ENCODE peak calls at places on chromosomes 16 and 17, in five cellular contexts. F is astrocyte of the spinal cord, C is transverse colon, N is fibroblast of lung, D is colonic mucosa. A is an unnamed sample.

GRCh38 chr17:6437466-6437865 is 2.5 kb upstream of the AIPL1 start:
- DNase-seq in D (no peak), N (no peak), C (no peak), F (no peak), A (no peak)

GRCh38 chr17:39800540-39800939 is 62.8 kb downstream of the GRB7 start:
- DNase-seq in F (no peak), C (peak), D (no peak), N (no peak), A (no peak)

GRCh38 chr17:19426631-19427030 is 15.6 kb downstream of the RNF112 start:
- DNase-seq in D (no peak), F (no peak), C (no peak), N (no peak), A (no peak)

GRCh38 chr17:47862621-47863440 is 11.9 kb upstream of the SP6 start:
- DNase-seq in F (peak), C (no peak), N (peak), D (no peak), A (peak)

GRCh38 chr17:29585080-29585751 is 4.2 kb downstream of the GIT1 start:
- DNase-seq in F (no peak), C (no peak), D (no peak), N (no peak), A (no peak)

GRCh38 chr17:79609616-79610150 is 1.2 kb downstream of the RBFOX3 start:
- DNase-seq in N (no peak), C (no peak), F (no peak), D (no peak), A (no peak)

GRCh38 chr17:57368637-57369336 is 112.5 kb downstream of the MSI2 start:
- DNase-seq in C (peak), D (no peak), N (no peak), F (no peak), A (no peak)

GRCh38 chr17:75260679-75261335 is 599 bp downstream of the GGA3 start:
- DNase-seq in D (no peak), C (no peak), N (no peak), F (no peak), A (no peak)

GRCh38 chr17:68732301-68732749 is 131.2 kb upstream of the FAM20A start:
- DNase-seq in C (no peak), N (no peak), D (no peak), F (no peak), A (no peak)

GRCh38 chr17:43562679-43563146 is 16.6 kb upstream of the ETV4 start:
- DNase-seq in N (no peak), C (no peak), D (no peak), F (no peak), A (no peak)

GRCh38 chr16:11094075-11094593 is 149.8 kb downstream of the CLEC16A start:
- DNase-seq in D (no peak), C (peak), N (peak), F (peak), A (no peak)

GRCh38 chr17:63949576-63950250 is 17.6 kb upstream of the CD79B start:
- DNase-seq in D (no peak), C (no peak), N (no peak), F (no peak), A (no peak)

GRCh38 chr16:27426423-27427408 is 24.7 kb downstream of the IL21R start:
- DNase-seq in D (peak), F (peak), C (peak), N (peak), A (peak)

GRCh38 chr16:89038811-89039735 is 54.6 kb upstream of the ACSF3 start:
- DNase-seq in F (no peak), N (no peak), D (no peak), C (no peak), A (no peak)

GRCh38 chr16:30010817-30011504 is at the start of gene DOC2A:
- DNase-seq in C (no peak), D (no peak), N (no peak), F (no peak), A (no peak)

GRCh38 chr16:63617047-63617989 is 1504.5 kb downstream of the CDH11 start:
- DNase-seq in C (no peak), N (no peak), F (no peak), D (peak), A (no peak)

GRCh38 chr16:30368122-30368791 is 2.0 kb downstream of the TBC1D10B start:
- DNase-seq in D (no peak), N (peak), F (peak), C (no peak), A (peak)

GRCh38 chr17:52297230-52298010 is 138.9 kb upstream of the CA10 start:
- DNase-seq in C (no peak), F (no peak), N (no peak), D (no peak), A (peak)

GRCh38 chr17:81837641-81838040 is 2.8 kb upstream of the PPP1R27 start:
- DNase-seq in N (no peak), D (no peak), F (no peak), C (no peak), A (peak)

GRCh38 chr17:28008526-28008925 is 34.0 kb upstream of the NLK start:
- DNase-seq in N (peak), F (peak), C (peak), D (peak), A (peak)

GRCh38 chr17:41793749-41794602 is 7.5 kb upstream of the JUP start:
- DNase-seq in C (no peak), N (peak), D (peak), F (no peak), A (no peak)

GRCh38 chr17:44928950-44929720 is 13.8 kb upstream of the GFAP start:
- DNase-seq in C (no peak), F (no peak), N (no peak), D (no peak), A (no peak)

GRCh38 chr16:12341966-12342365 is 365.4 kb downstream of the SNX29 start:
- DNase-seq in D (no peak), F (no peak), N (no peak), C (no peak), A (peak)

DNA sequence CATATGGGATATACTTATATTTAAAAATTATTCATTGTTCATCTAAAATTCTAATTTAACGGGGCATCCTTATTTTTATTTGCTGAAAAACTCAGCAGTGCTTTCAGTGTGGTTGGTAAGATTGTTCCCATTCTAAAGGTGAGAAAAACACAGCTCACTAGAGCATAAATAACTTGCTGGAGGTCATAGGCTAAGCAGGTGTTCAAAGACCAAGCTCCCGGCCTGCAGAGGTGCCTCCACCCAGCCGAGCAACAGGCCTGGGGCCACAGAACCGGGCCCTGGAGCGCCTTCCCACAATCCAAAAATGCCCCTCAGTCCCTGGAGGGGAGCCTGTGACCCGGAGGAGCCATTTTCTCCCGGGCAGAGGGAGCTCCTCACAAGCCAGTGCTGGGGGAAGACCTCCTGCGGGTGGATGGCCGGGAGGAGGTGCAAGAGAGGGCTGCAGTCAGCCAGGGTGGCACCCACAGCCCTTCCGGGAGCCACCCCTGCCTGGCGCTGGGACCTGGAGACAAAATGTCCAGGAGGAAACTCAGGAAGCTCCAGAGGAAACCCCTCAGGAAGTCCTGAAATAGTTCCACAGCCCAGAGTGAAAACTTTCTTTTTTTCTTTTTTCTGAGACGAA is 14.7 kb downstream of the ABR start:
- DNase-seq in C (no peak), F (no peak), D (no peak), N (no peak), A (no peak)
- TF ChIP-seq CTCF in C (no peak), F (no peak), D (no peak), N (no peak), A (no peak)

GRCh38 chr17:10171057-10171456 is 27.3 kb downstream of the GAS7 start:
- DNase-seq in F (no peak), C (no peak), N (no peak), D (no peak), A (peak)
- H3K4me3 ChIP-seq in F (no peak), C (no peak), N (no peak), D (no peak), A (no peak)

DNA sequence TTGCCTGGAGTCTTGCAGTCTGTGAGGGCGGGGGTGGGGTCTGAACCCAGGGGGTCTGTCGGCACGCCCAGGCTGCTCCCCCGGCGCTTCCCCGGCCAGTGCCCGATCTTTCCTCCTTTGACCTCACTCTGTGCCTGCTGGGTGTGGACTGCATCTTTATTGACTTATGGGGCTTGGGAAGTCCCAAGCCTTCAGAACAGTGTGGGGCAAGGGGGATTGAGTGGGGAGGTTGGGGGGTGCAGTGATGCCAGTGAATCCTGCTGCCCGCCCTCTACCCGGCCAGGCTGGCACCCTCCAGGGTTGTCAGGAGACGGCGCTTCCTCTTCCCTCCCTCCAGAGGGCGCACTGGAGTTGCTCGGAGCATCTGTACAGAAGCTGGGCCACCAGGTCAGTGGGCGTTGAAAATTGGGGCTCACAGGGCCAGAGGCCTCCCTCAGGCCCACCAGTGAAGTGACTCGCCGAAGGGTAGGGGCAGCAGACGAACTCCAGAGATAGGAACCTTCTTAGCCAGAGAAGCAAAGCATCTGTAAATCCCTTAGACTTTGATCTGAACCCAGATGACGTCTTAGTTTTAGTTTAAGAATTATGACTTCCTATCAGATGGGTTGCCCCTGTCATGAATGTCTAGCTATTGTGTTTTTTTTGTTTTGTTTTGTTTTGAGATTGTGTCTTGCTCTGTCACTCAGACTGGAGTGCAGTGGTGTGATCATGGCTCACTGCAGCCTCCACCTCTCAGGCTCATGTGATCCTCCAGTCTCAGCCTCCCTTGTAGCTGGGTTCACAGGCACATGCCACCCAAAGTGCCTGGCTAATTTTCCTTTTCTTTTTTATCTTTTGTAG is 184.8 kb upstream of the CIBAR2 start:
- DNase-seq in F (no peak), C (peak), N (no peak), D (peak), A (peak)
- TF ChIP-seq CTCF in F (peak), C (peak), N (peak), D (peak), A (peak)

GRCh38 chr16:83727018-83727417 is 80.8 kb upstream of the HSBP1 start:
- DNase-seq in D (no peak), N (peak), C (no peak), F (peak), A (peak)
- H3K4me3 ChIP-seq in D (no peak), N (no peak), C (no peak), F (no peak), A (no peak)

GRCh38 chr16:389317-389716 is 7.5 kb upstream of the PGAP6 start:
- DNase-seq in D (no peak), F (no peak), C (no peak), N (no peak), A (no peak)

GRCh38 chr16:391885-392335 is 5.1 kb upstream of the NME4 start:
- DNase-seq in F (peak), N (peak), D (peak), C (peak), A (peak)

GRCh38 chr16:383326-384020 is 1.7 kb upstream of the PGAP6 start:
- DNase-seq in F (no peak), N (no peak), D (peak), C (peak), A (no peak)

GRCh38 chr16:381788-382717 is at the start of gene PGAP6:
- DNase-seq in N (peak), D (peak), C (peak), F (no peak), A (no peak)

DNA sequence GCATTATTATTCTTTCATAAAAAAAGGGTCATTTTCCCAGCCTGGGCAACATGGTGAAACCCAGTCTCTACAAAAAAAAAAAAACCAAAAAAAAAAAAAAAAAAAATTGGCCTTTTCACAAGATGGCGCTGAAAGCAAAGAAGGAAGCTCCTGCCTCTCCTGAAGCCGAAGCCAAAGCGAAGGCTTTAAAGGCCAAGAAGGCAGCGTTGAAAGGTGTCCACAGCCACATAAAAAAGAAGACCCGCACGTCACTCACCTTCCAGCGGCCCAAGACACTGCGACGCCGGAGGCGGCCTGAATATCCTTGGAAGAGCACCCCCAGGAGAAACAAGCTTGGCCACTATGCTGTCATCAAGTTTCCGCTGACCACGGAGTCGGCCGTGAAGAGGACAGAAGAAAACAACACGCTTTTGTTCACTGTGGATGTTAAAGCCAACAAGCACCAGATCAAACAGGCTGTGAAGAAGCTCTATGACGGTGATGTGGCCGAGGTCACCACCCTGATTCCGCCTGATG is 4.9 kb upstream of the PGAP6 start:
- DNase-seq in N (peak), C (no peak), D (no peak), F (no peak), A (no peak)
- TF ChIP-seq CTCF in N (no peak), C (no peak), D (no peak), F (no peak), A (no peak)

GRCh38 chr17:2054262-2054739 is 602 bp upstream of the HIC1 start:
- DNase-seq in N (peak), C (no peak), D (no peak), F (peak), A (peak)
- H3K4me3 ChIP-seq in N (peak), C (peak), D (peak), F (peak), A (peak)

GRCh38 chr16:82341146-82341669 is 171.2 kb upstream of the MPHOSPH6 start:
- DNase-seq in C (no peak), F (no peak), D (no peak), N (no peak), A (no peak)

GRCh38 chr16:82340531-82340930 is 170.5 kb upstream of the MPHOSPH6 start:
- DNase-seq in D (no peak), F (no peak), C (no peak), N (no peak), A (no peak)

GRCh38 chr16:82345318-82345717 is 175.3 kb upstream of the MPHOSPH6 start:
- DNase-seq in D (no peak), F (no peak), N (no peak), C (no peak), A (no peak)

GRCh38 chr16:82344157-82344556 is 174.1 kb upstream of the MPHOSPH6 start:
- DNase-seq in D (no peak), N (no peak), F (no peak), C (no peak), A (no peak)
- TF ChIP-seq CTCF in D (no peak), N (peak), F (no peak), C (no peak), A (no peak)